ENCODE peak calls at places on chromosome X, in six cellular contexts. One of them, this sample, is unnamed.

GRCh38 chrX:50067435-50068292 is 133.1 kb downstream of the AKAP4 start:
- DNase-seq in CD8-positive, alpha-beta T cell: no peak
- DNase-seq in psoas muscle: no peak
- DNase-seq in suprapubic skin: no peak
- DNase-seq in right cardiac atrium: no peak
- DNase-seq in PC-3: no peak
- DNase-seq in this sample: peak

GRCh38 chrX:48468693-48469691 is 1.1 kb downstream of the SLC38A5 start:
- DNase-seq in CD8-positive, alpha-beta T cell: peak
- DNase-seq in right cardiac atrium: no peak
- DNase-seq in PC-3: no peak
- DNase-seq in suprapubic skin: no peak
- DNase-seq in psoas muscle: no peak
- DNase-seq in this sample: no peak

GRCh38 chrX:105527759-105528158 is 294.6 kb upstream of the NRK start:
- DNase-seq in right cardiac atrium: no peak
- DNase-seq in CD8-positive, alpha-beta T cell: no peak
- DNase-seq in psoas muscle: no peak
- DNase-seq in suprapubic skin: no peak
- DNase-seq in PC-3: no peak
- DNase-seq in this sample: no peak

GRCh38 chrX:101291204-101291603 is at the start of gene TAF7L:
- DNase-seq in CD8-positive, alpha-beta T cell: no peak
- DNase-seq in right cardiac atrium: peak
- DNase-seq in PC-3: no peak
- DNase-seq in psoas muscle: no peak
- DNase-seq in suprapubic skin: no peak
- DNase-seq in this sample: no peak

GRCh38 chrX:23514082-23514481 is 153.2 kb upstream of the PRDX4 start:
- DNase-seq in right cardiac atrium: no peak
- DNase-seq in psoas muscle: no peak
- DNase-seq in suprapubic skin: no peak
- DNase-seq in CD8-positive, alpha-beta T cell: no peak
- DNase-seq in PC-3: no peak
- DNase-seq in this sample: no peak

GRCh38 chrX:148811236-148811635 is 310.8 kb downstream of the AFF2 start:
- DNase-seq in psoas muscle: no peak
- DNase-seq in right cardiac atrium: no peak
- DNase-seq in PC-3: no peak
- DNase-seq in suprapubic skin: no peak
- DNase-seq in CD8-positive, alpha-beta T cell: no peak
- DNase-seq in this sample: peak

GRCh38 chrX:144586756-144587155 is 660.5 kb upstream of the SPANXN1 start:
- DNase-seq in psoas muscle: no peak
- DNase-seq in right cardiac atrium: no peak
- DNase-seq in CD8-positive, alpha-beta T cell: no peak
- DNase-seq in suprapubic skin: no peak
- DNase-seq in PC-3: peak
- DNase-seq in this sample: peak

GRCh38 chrX:41734530-41734929 is 10.5 kb downstream of the GPR82 start:
- DNase-seq in CD8-positive, alpha-beta T cell: no peak
- DNase-seq in right cardiac atrium: no peak
- DNase-seq in suprapubic skin: no peak
- DNase-seq in psoas muscle: no peak
- DNase-seq in PC-3: peak
- DNase-seq in this sample: peak

GRCh38 chrX:120672389-120672788 is 42.5 kb upstream of the C1GALT1C1 start:
- DNase-seq in CD8-positive, alpha-beta T cell: no peak
- DNase-seq in PC-3: peak
- DNase-seq in suprapubic skin: peak
- DNase-seq in psoas muscle: peak
- DNase-seq in right cardiac atrium: peak
- DNase-seq in this sample: peak

GRCh38 chrX:7146703-7147430 is 645 bp upstream of the STS start:
- DNase-seq in psoas muscle: peak
- DNase-seq in PC-3: no peak
- DNase-seq in CD8-positive, alpha-beta T cell: no peak
- DNase-seq in right cardiac atrium: no peak
- DNase-seq in suprapubic skin: no peak
- DNase-seq in this sample: no peak

GRCh38 chrX:136806891-136807410 is 26.2 kb upstream of the ARHGEF6 start:
- DNase-seq in right cardiac atrium: no peak
- DNase-seq in CD8-positive, alpha-beta T cell: no peak
- DNase-seq in PC-3: no peak
- DNase-seq in psoas muscle: no peak
- DNase-seq in suprapubic skin: no peak
- DNase-seq in this sample: no peak

GRCh38 chrX:108945883-108946523 is 209.6 kb upstream of the IRS4 start:
- DNase-seq in PC-3: peak
- DNase-seq in right cardiac atrium: no peak
- DNase-seq in CD8-positive, alpha-beta T cell: no peak
- DNase-seq in suprapubic skin: no peak
- DNase-seq in psoas muscle: no peak
- DNase-seq in this sample: peak

GRCh38 chrX:31702208-31702607 is 630.4 kb upstream of the FTHL17 start:
- DNase-seq in CD8-positive, alpha-beta T cell: no peak
- DNase-seq in suprapubic skin: no peak
- DNase-seq in PC-3: no peak
- DNase-seq in psoas muscle: no peak
- DNase-seq in right cardiac atrium: no peak
- DNase-seq in this sample: no peak

GRCh38 chrX:153226344-153227190 is 47.5 kb downstream of the MAGEA1 start:
- DNase-seq in CD8-positive, alpha-beta T cell: no peak
- DNase-seq in psoas muscle: peak
- DNase-seq in PC-3: peak
- DNase-seq in suprapubic skin: no peak
- DNase-seq in right cardiac atrium: peak
- DNase-seq in this sample: peak

GRCh38 chrX:131548994-131549393 is 5.1 kb downstream of the OR13H1 start:
- DNase-seq in right cardiac atrium: no peak
- DNase-seq in suprapubic skin: no peak
- DNase-seq in CD8-positive, alpha-beta T cell: no peak
- DNase-seq in PC-3: no peak
- DNase-seq in psoas muscle: no peak
- DNase-seq in this sample: no peak

GRCh38 chrX:133307637-133308485 is 89.7 kb upstream of the TFDP3 start:
- DNase-seq in right cardiac atrium: peak
- DNase-seq in psoas muscle: no peak
- DNase-seq in suprapubic skin: no peak
- DNase-seq in CD8-positive, alpha-beta T cell: no peak
- DNase-seq in PC-3: no peak
- DNase-seq in this sample: no peak

GRCh38 chrX:40012800-40013682 is 84.7 kb downstream of the BCOR start:
- DNase-seq in psoas muscle: peak
- DNase-seq in suprapubic skin: peak
- DNase-seq in right cardiac atrium: peak
- DNase-seq in CD8-positive, alpha-beta T cell: peak
- DNase-seq in PC-3: peak
- DNase-seq in this sample: peak

GRCh38 chrX:73916931-73917657 is 354.1 kb downstream of the CHIC1 start:
- DNase-seq in right cardiac atrium: no peak
- DNase-seq in suprapubic skin: no peak
- DNase-seq in psoas muscle: no peak
- DNase-seq in PC-3: peak
- DNase-seq in CD8-positive, alpha-beta T cell: no peak
- DNase-seq in this sample: peak

GRCh38 chrX:29318051-29318450 is 730.8 kb downstream of the IL1RAPL1 start:
- DNase-seq in right cardiac atrium: no peak
- DNase-seq in CD8-positive, alpha-beta T cell: no peak
- DNase-seq in PC-3: no peak
- DNase-seq in psoas muscle: no peak
- DNase-seq in suprapubic skin: no peak
- DNase-seq in this sample: no peak

GRCh38 chrX:56728752-56729151 is 291 bp upstream of the NBDY start:
- DNase-seq in psoas muscle: no peak
- DNase-seq in CD8-positive, alpha-beta T cell: peak
- DNase-seq in suprapubic skin: no peak
- DNase-seq in right cardiac atrium: peak
- DNase-seq in PC-3: peak
- DNase-seq in this sample: peak

GRCh38 chrX:13009256-13009655 is 34.3 kb downstream of the TMSB4X start:
- DNase-seq in psoas muscle: no peak
- DNase-seq in CD8-positive, alpha-beta T cell: no peak
- DNase-seq in right cardiac atrium: peak
- DNase-seq in PC-3: peak
- DNase-seq in suprapubic skin: no peak
- DNase-seq in this sample: peak
- H3K27ac ChIP-seq in psoas muscle: no peak
- H3K27ac ChIP-seq in CD8-positive, alpha-beta T cell: no peak
- H3K27ac ChIP-seq in right cardiac atrium: no peak
- H3K27ac ChIP-seq in PC-3: peak
- H3K27ac ChIP-seq in suprapubic skin: no peak
- H3K27ac ChIP-seq in this sample: peak

GRCh38 chrX:129957241-129958099 is 25.0 kb upstream of the BCORL1 start:
- DNase-seq in CD8-positive, alpha-beta T cell: no peak
- DNase-seq in psoas muscle: peak
- DNase-seq in PC-3: peak
- DNase-seq in suprapubic skin: peak
- DNase-seq in right cardiac atrium: peak
- DNase-seq in this sample: no peak
- H3K27ac ChIP-seq in CD8-positive, alpha-beta T cell: peak
- H3K27ac ChIP-seq in psoas muscle: peak
- H3K27ac ChIP-seq in PC-3: no peak
- H3K27ac ChIP-seq in suprapubic skin: no peak
- H3K27ac ChIP-seq in right cardiac atrium: peak
- H3K27ac ChIP-seq in this sample: no peak

DNA sequence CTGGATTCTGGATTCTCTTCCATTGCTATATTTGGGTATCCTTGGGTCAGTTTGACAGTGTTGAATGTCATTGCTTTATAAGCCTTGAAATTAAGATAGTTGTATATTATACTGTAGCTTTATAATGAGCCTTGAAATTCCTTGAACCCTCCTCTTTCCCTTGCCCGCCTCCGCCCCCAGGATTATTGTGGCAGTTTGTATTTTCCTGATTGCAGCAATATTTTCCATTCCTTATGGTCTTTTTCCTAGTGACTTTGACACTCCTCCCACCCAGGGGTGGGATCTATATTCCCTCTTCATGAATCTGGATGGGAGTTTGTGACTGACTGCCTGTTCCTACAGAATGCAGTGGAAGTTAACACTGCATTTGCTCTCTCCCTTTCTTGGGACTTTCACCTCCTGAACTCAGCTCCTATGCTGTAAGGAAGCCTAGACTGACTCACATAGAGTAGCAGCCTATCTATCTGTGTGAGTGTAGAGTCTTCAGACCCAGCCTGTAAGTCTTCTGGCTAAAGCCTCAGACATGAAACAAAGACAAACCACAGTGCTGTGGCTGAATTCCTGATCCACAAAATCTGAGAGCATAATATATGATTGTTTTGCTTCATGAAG is 2.2 kb downstream of the FUNDC2 start:
- DNase-seq in psoas muscle: no peak
- DNase-seq in right cardiac atrium: no peak
- DNase-seq in CD8-positive, alpha-beta T cell: no peak
- DNase-seq in suprapubic skin: no peak
- DNase-seq in PC-3: peak
- DNase-seq in this sample: peak
- H3K27ac ChIP-seq in psoas muscle: peak
- H3K27ac ChIP-seq in right cardiac atrium: peak
- H3K27ac ChIP-seq in CD8-positive, alpha-beta T cell: no peak
- H3K27ac ChIP-seq in suprapubic skin: peak
- H3K27ac ChIP-seq in PC-3: no peak
- H3K27ac ChIP-seq in this sample: no peak

DNA sequence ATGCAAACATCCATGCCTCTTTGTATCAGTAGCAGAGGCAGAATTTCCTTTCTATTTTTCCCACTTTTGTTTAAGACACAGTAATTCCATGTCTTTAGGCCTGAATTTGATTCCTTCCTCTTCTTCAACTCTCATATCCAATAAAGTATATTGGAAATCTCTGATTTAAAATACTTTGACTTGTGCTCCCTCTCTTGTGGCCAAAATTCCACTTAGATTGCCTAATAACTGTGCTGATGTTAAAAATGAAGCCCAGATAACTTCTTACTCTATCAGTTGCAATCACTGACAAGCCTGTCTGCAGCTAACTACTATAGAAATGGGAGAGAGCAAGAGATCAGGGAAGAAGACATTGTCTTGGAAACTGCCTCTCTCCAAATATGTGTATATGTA is 163.4 kb upstream of the SPIN4 start:
- DNase-seq in CD8-positive, alpha-beta T cell: no peak
- DNase-seq in psoas muscle: no peak
- DNase-seq in right cardiac atrium: no peak
- DNase-seq in suprapubic skin: no peak
- DNase-seq in PC-3: no peak
- DNase-seq in this sample: no peak
- H3K27ac ChIP-seq in CD8-positive, alpha-beta T cell: no peak
- H3K27ac ChIP-seq in psoas muscle: no peak
- H3K27ac ChIP-seq in right cardiac atrium: no peak
- H3K27ac ChIP-seq in suprapubic skin: no peak
- H3K27ac ChIP-seq in PC-3: no peak
- H3K27ac ChIP-seq in this sample: no peak

GRCh38 chrX:17584248-17584681 is 153.0 kb upstream of the SCML1 start:
- DNase-seq in psoas muscle: no peak
- DNase-seq in CD8-positive, alpha-beta T cell: no peak
- DNase-seq in right cardiac atrium: peak
- DNase-seq in suprapubic skin: no peak
- DNase-seq in PC-3: peak
- DNase-seq in this sample: no peak

GRCh38 chrX:17581650-17582049 is 155.6 kb upstream of the SCML1 start:
- DNase-seq in psoas muscle: no peak
- DNase-seq in CD8-positive, alpha-beta T cell: no peak
- DNase-seq in suprapubic skin: no peak
- DNase-seq in right cardiac atrium: no peak
- DNase-seq in PC-3: no peak
- DNase-seq in this sample: no peak

GRCh38 chrX:17588303-17588702 is 149.0 kb upstream of the SCML1 start:
- DNase-seq in suprapubic skin: no peak
- DNase-seq in PC-3: peak
- DNase-seq in CD8-positive, alpha-beta T cell: no peak
- DNase-seq in psoas muscle: no peak
- DNase-seq in right cardiac atrium: no peak
- DNase-seq in this sample: no peak

GRCh38 chrX:17587352-17587751 is 149.9 kb upstream of the SCML1 start:
- DNase-seq in right cardiac atrium: no peak
- DNase-seq in CD8-positive, alpha-beta T cell: no peak
- DNase-seq in psoas muscle: no peak
- DNase-seq in suprapubic skin: no peak
- DNase-seq in PC-3: no peak
- DNase-seq in this sample: no peak

DNA sequence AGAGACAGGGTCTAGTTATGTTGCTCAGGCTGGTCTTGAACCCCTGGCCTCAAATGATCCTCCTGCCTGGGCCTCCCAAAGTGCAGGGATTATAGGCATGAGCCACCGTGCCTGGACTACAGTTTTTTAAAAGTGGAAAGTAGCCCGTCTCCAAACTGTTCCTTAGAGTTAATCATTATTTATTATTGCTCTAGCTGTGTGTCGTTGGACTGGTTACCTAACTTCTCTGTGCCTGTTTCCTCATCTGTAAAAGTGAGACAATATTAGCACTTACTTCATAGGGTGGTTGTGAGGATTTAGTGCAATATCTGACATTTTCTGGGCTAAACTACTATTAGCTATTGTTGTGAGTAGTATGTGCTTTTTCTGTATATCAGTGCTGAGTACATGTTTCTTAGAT is 152.3 kb upstream of the SCML1 start:
- DNase-seq in psoas muscle: no peak
- DNase-seq in suprapubic skin: no peak
- DNase-seq in PC-3: no peak
- DNase-seq in right cardiac atrium: no peak
- DNase-seq in CD8-positive, alpha-beta T cell: no peak
- DNase-seq in this sample: no peak
- H3K27ac ChIP-seq in psoas muscle: no peak
- H3K27ac ChIP-seq in suprapubic skin: no peak
- H3K27ac ChIP-seq in PC-3: no peak
- H3K27ac ChIP-seq in right cardiac atrium: no peak
- H3K27ac ChIP-seq in CD8-positive, alpha-beta T cell: no peak
- H3K27ac ChIP-seq in this sample: no peak

GRCh38 chrX:11435568-11435967 is 142.4 kb downstream of the AMELX start:
- DNase-seq in CD8-positive, alpha-beta T cell: no peak
- DNase-seq in psoas muscle: no peak
- DNase-seq in right cardiac atrium: no peak
- DNase-seq in PC-3: no peak
- DNase-seq in suprapubic skin: no peak
- DNase-seq in this sample: no peak
- H3K27ac ChIP-seq in CD8-positive, alpha-beta T cell: no peak
- H3K27ac ChIP-seq in psoas muscle: no peak
- H3K27ac ChIP-seq in right cardiac atrium: no peak
- H3K27ac ChIP-seq in PC-3: no peak
- H3K27ac ChIP-seq in suprapubic skin: no peak
- H3K27ac ChIP-seq in this sample: no peak